ENCODE peak calls at places on chromosomes 5 and 9, in eight cellular contexts. One of them, this sample, is unnamed.

GRCh38 chr9:95073918-95074317 is 243.6 kb downstream of the FANCC start:
- DNase-seq in SK-N-SH: no peak
- DNase-seq in HCT116: no peak
- DNase-seq in HepG2: no peak
- DNase-seq in endothelial cell of umbilical vein: no peak
- DNase-seq in WTC11: no peak
- DNase-seq in K562: no peak
- DNase-seq in A549: no peak
- DNase-seq in this sample: no peak

GRCh38 chr9:88905506-88905905 is 85.8 kb upstream of the S1PR3 start:
- DNase-seq in SK-N-SH: no peak
- DNase-seq in WTC11: no peak
- DNase-seq in K562: no peak
- DNase-seq in HCT116: no peak
- DNase-seq in endothelial cell of umbilical vein: no peak
- DNase-seq in HepG2: no peak
- DNase-seq in A549: no peak
- DNase-seq in this sample: no peak

GRCh38 chr9:111178361-111179043 is 140.2 kb upstream of the LPAR1 start:
- DNase-seq in A549: no peak
- DNase-seq in HCT116: no peak
- DNase-seq in K562: no peak
- DNase-seq in WTC11: no peak
- DNase-seq in endothelial cell of umbilical vein: peak; percentile 19
- DNase-seq in SK-N-SH: no peak
- DNase-seq in HepG2: no peak
- DNase-seq in this sample: no peak

GRCh38 chr9:125421156-125421555 is 159.5 kb downstream of the GAPVD1 start:
- DNase-seq in HepG2: no peak
- DNase-seq in A549: no peak
- DNase-seq in K562: no peak
- DNase-seq in SK-N-SH: no peak
- DNase-seq in endothelial cell of umbilical vein: no peak
- DNase-seq in HCT116: no peak
- DNase-seq in WTC11: no peak
- DNase-seq in this sample: no peak

GRCh38 chr5:32222723-32223470 is 48.8 kb upstream of the GOLPH3 start:
- DNase-seq in HepG2: no peak
- DNase-seq in SK-N-SH: no peak
- DNase-seq in K562: no peak
- DNase-seq in HCT116: no peak
- DNase-seq in A549: no peak
- DNase-seq in endothelial cell of umbilical vein: no peak
- DNase-seq in WTC11: no peak
- DNase-seq in this sample: no peak

GRCh38 chr9:105877719-105878118 is 183.4 kb downstream of the TMEM38B start:
- DNase-seq in HCT116: no peak
- DNase-seq in K562: no peak
- DNase-seq in A549: no peak
- DNase-seq in endothelial cell of umbilical vein: no peak
- DNase-seq in SK-N-SH: no peak
- DNase-seq in HepG2: no peak
- DNase-seq in WTC11: no peak
- DNase-seq in this sample: peak; percentile 66

GRCh38 chr5:179793470-179794139 is at the start of gene LTC4S:
- DNase-seq in A549: no peak
- DNase-seq in WTC11: no peak
- DNase-seq in K562: no peak
- DNase-seq in HepG2: no peak
- DNase-seq in HCT116: no peak
- DNase-seq in SK-N-SH: no peak
- DNase-seq in endothelial cell of umbilical vein: peak; percentile 52
- DNase-seq in this sample: peak; percentile 97

GRCh38 chr9:129509508-129509907 is 111.4 kb downstream of the C9orf50 start:
- DNase-seq in WTC11: no peak
- DNase-seq in SK-N-SH: no peak
- DNase-seq in K562: no peak
- DNase-seq in HCT116: no peak
- DNase-seq in A549: no peak
- DNase-seq in HepG2: no peak
- DNase-seq in endothelial cell of umbilical vein: peak; percentile 30
- DNase-seq in this sample: no peak

GRCh38 chr5:40578501-40579451 is 100.9 kb upstream of the PTGER4 start:
- DNase-seq in K562: no peak
- DNase-seq in WTC11: no peak
- DNase-seq in HepG2: no peak
- DNase-seq in HCT116: no peak
- DNase-seq in A549: no peak
- DNase-seq in endothelial cell of umbilical vein: peak; percentile 14
- DNase-seq in SK-N-SH: no peak
- DNase-seq in this sample: peak; percentile 8

GRCh38 chr5:114434396-114435219 is 72.7 kb downstream of the KCNN2 start:
- DNase-seq in SK-N-SH: no peak
- DNase-seq in HepG2: no peak
- DNase-seq in A549: no peak
- DNase-seq in HCT116: no peak
- DNase-seq in K562: no peak
- DNase-seq in WTC11: no peak
- DNase-seq in endothelial cell of umbilical vein: no peak
- DNase-seq in this sample: no peak

GRCh38 chr9:121499427-121500164 is at the start of gene GGTA1:
- DNase-seq in endothelial cell of umbilical vein: peak; percentile 52
- DNase-seq in HCT116: no peak
- DNase-seq in K562: peak; percentile 19
- DNase-seq in A549: peak; percentile 57
- DNase-seq in HepG2: no peak
- DNase-seq in WTC11: peak; percentile 44
- DNase-seq in SK-N-SH: peak; percentile 90
- DNase-seq in this sample: peak; percentile 57

GRCh38 chr9:73683862-73684591 is 532.4 kb downstream of the ANXA1 start:
- DNase-seq in HCT116: peak; percentile 19
- DNase-seq in K562: peak; percentile 21
- DNase-seq in WTC11: no peak
- DNase-seq in SK-N-SH: peak; percentile 1
- DNase-seq in endothelial cell of umbilical vein: peak; percentile 16
- DNase-seq in HepG2: peak; percentile 55
- DNase-seq in A549: no peak
- DNase-seq in this sample: peak; percentile 17

GRCh38 chr9:137316012-137316981 is 14.2 kb upstream of the NRARP start:
- DNase-seq in SK-N-SH: peak; percentile 94
- DNase-seq in endothelial cell of umbilical vein: peak; percentile 65
- DNase-seq in K562: peak; percentile 86
- DNase-seq in WTC11: peak; percentile 63
- DNase-seq in HCT116: no peak
- DNase-seq in A549: peak; percentile 76
- DNase-seq in HepG2: no peak
- DNase-seq in this sample: no peak

GRCh38 chr5:126066795-126067321 is 356.4 kb upstream of the GRAMD2B start:
- DNase-seq in endothelial cell of umbilical vein: no peak
- DNase-seq in WTC11: no peak
- DNase-seq in A549: no peak
- DNase-seq in K562: no peak
- DNase-seq in HCT116: no peak
- DNase-seq in HepG2: no peak
- DNase-seq in SK-N-SH: no peak
- DNase-seq in this sample: peak; percentile 70

GRCh38 chr9:127085186-127085585 is 37.2 kb downstream of the ANGPTL2 start:
- DNase-seq in K562: no peak
- DNase-seq in A549: no peak
- DNase-seq in WTC11: no peak
- DNase-seq in SK-N-SH: no peak
- DNase-seq in HepG2: no peak
- DNase-seq in endothelial cell of umbilical vein: no peak
- DNase-seq in HCT116: no peak
- DNase-seq in this sample: no peak

GRCh38 chr9:114027901-114028465 is 50.1 kb downstream of the AMBP start:
- DNase-seq in A549: no peak
- DNase-seq in HepG2: no peak
- DNase-seq in K562: no peak
- DNase-seq in HCT116: no peak
- DNase-seq in SK-N-SH: no peak
- DNase-seq in WTC11: no peak
- DNase-seq in endothelial cell of umbilical vein: no peak
- DNase-seq in this sample: no peak

GRCh38 chr5:39399135-39400036 is 25.4 kb downstream of the DAB2 start:
- DNase-seq in endothelial cell of umbilical vein: peak; percentile 76
- DNase-seq in HepG2: peak; percentile 30
- DNase-seq in HCT116: peak; percentile 32
- DNase-seq in A549: peak; percentile 62
- DNase-seq in SK-N-SH: no peak
- DNase-seq in K562: peak; percentile 83
- DNase-seq in WTC11: no peak
- DNase-seq in this sample: peak; percentile 70

GRCh38 chr9:120107138-120107537 is 472.8 kb downstream of the CDK5RAP2 start:
- DNase-seq in endothelial cell of umbilical vein: no peak
- DNase-seq in HCT116: no peak
- DNase-seq in WTC11: no peak
- DNase-seq in K562: no peak
- DNase-seq in A549: no peak
- DNase-seq in HepG2: no peak
- DNase-seq in SK-N-SH: no peak
- DNase-seq in this sample: no peak

GRCh38 chr5:5344051-5344571 is 78.4 kb upstream of the ICE1 start:
- DNase-seq in SK-N-SH: peak; percentile 44
- DNase-seq in HCT116: no peak
- DNase-seq in endothelial cell of umbilical vein: peak; percentile 30
- DNase-seq in HepG2: no peak
- DNase-seq in A549: no peak
- DNase-seq in WTC11: no peak
- DNase-seq in K562: no peak
- DNase-seq in this sample: no peak

GRCh38 chr9:122131401-122131921 is 28.1 kb downstream of the NDUFA8 start:
- DNase-seq in HepG2: no peak
- DNase-seq in HCT116: no peak
- DNase-seq in SK-N-SH: no peak
- DNase-seq in A549: no peak
- DNase-seq in K562: no peak
- DNase-seq in WTC11: peak; percentile 79
- DNase-seq in endothelial cell of umbilical vein: no peak
- DNase-seq in this sample: no peak

DNA sequence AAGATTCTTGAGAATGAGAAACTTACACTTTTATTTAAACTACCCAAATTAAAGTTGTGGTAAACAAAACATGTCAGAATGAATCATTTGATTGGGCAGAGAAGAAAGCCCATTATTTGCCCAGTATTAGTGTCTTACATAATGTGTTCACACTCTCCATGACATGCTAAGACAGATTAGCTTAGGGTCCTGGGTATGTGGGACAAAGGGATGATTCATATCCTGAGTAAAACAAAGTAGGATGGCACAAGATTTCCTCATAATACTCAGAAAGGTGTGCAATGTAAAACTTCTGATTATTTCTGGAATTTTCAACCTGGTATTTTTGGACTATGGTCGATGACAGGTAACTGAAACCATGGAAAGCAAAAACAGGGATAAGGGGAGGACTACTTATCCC is 183.9 kb upstream of the POU5F2 start:
- DNase-seq in HepG2: no peak
- DNase-seq in WTC11: no peak
- DNase-seq in A549: no peak
- DNase-seq in K562: no peak
- DNase-seq in SK-N-SH: no peak
- DNase-seq in HCT116: no peak
- DNase-seq in endothelial cell of umbilical vein: peak; percentile 31
- DNase-seq in this sample: peak; percentile 5
- TF ChIP-seq MAX in HepG2: no peak
- TF ChIP-seq MAX in WTC11: no peak
- TF ChIP-seq MAX in A549: no peak
- TF ChIP-seq MAX in K562: no peak
- TF ChIP-seq MAX in SK-N-SH: no peak
- TF ChIP-seq MAX in HCT116: no peak
- TF ChIP-seq MAX in endothelial cell of umbilical vein: no peak
- TF ChIP-seq MAX in this sample: no peak

DNA sequence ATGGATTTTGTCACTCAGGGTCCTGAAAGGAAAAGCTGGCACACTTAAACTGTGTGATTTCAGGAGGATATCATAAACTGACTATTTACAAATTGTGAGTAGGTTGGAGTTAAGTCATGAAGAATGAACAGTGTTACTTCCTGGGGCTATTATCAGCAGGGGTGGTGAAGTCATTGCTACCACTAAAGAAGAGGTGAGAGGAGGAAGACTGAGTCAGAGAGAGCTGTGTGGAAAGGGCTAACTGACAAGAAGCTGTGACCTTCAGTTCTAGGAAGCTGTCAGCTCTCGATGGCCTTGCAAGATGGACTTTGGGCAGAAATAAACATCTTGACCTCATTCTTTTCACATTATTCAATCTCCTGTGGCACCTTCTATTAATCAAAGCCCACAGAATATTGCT is 72.3 kb upstream of the STARD4 start:
- DNase-seq in SK-N-SH: no peak
- DNase-seq in endothelial cell of umbilical vein: peak; percentile 90
- DNase-seq in K562: peak; percentile 17
- DNase-seq in WTC11: no peak
- DNase-seq in A549: no peak
- DNase-seq in HepG2: no peak
- DNase-seq in HCT116: no peak
- DNase-seq in this sample: peak; percentile 20
- TF ChIP-seq MAX in SK-N-SH: no peak
- TF ChIP-seq MAX in endothelial cell of umbilical vein: no peak
- TF ChIP-seq MAX in K562: no peak
- TF ChIP-seq MAX in WTC11: no peak
- TF ChIP-seq MAX in A549: no peak
- TF ChIP-seq MAX in HepG2: no peak
- TF ChIP-seq MAX in HCT116: no peak
- TF ChIP-seq MAX in this sample: no peak

GRCh38 chr5:156261275-156261939 is 65.6 kb upstream of the SGCD start:
- DNase-seq in SK-N-SH: no peak
- DNase-seq in endothelial cell of umbilical vein: no peak
- DNase-seq in WTC11: no peak
- DNase-seq in HepG2: no peak
- DNase-seq in K562: no peak
- DNase-seq in HCT116: no peak
- DNase-seq in A549: no peak
- DNase-seq in this sample: no peak

GRCh38 chr5:156256644-156257043 is 70.3 kb upstream of the SGCD start:
- DNase-seq in endothelial cell of umbilical vein: no peak
- DNase-seq in HepG2: no peak
- DNase-seq in SK-N-SH: no peak
- DNase-seq in WTC11: no peak
- DNase-seq in A549: no peak
- DNase-seq in HCT116: no peak
- DNase-seq in K562: no peak
- DNase-seq in this sample: no peak

GRCh38 chr5:156258934-156259333 is 68.0 kb upstream of the SGCD start:
- DNase-seq in SK-N-SH: no peak
- DNase-seq in HCT116: no peak
- DNase-seq in K562: no peak
- DNase-seq in WTC11: no peak
- DNase-seq in endothelial cell of umbilical vein: no peak
- DNase-seq in A549: no peak
- DNase-seq in HepG2: no peak
- DNase-seq in this sample: no peak

GRCh38 chr5:156259618-156260017 is 67.3 kb upstream of the SGCD start:
- DNase-seq in HCT116: no peak
- DNase-seq in WTC11: no peak
- DNase-seq in SK-N-SH: no peak
- DNase-seq in K562: no peak
- DNase-seq in A549: no peak
- DNase-seq in HepG2: no peak
- DNase-seq in endothelial cell of umbilical vein: no peak
- DNase-seq in this sample: no peak
- TF ChIP-seq MAX in HCT116: no peak
- TF ChIP-seq MAX in WTC11: no peak
- TF ChIP-seq MAX in SK-N-SH: no peak
- TF ChIP-seq MAX in K562: no peak
- TF ChIP-seq MAX in A549: no peak
- TF ChIP-seq MAX in HepG2: no peak
- TF ChIP-seq MAX in endothelial cell of umbilical vein: no peak
- TF ChIP-seq MAX in this sample: no peak

GRCh38 chr5:148002471-148002870 is 61.3 kb upstream of the SPINK5 start:
- DNase-seq in endothelial cell of umbilical vein: no peak
- DNase-seq in A549: no peak
- DNase-seq in K562: no peak
- DNase-seq in HepG2: no peak
- DNase-seq in WTC11: no peak
- DNase-seq in HCT116: no peak
- DNase-seq in SK-N-SH: no peak
- DNase-seq in this sample: no peak
- TF ChIP-seq MAX in endothelial cell of umbilical vein: no peak
- TF ChIP-seq MAX in A549: no peak
- TF ChIP-seq MAX in K562: no peak
- TF ChIP-seq MAX in HepG2: no peak
- TF ChIP-seq MAX in WTC11: no peak
- TF ChIP-seq MAX in HCT116: no peak
- TF ChIP-seq MAX in SK-N-SH: no peak
- TF ChIP-seq MAX in this sample: no peak

This sample was measured in NB4.